ENCODE peak calls at places on chromosomes 7 and 10, in seven cellular contexts. F, Q, T, U, D, Y and S are unnamed samples.

GRCh38 chr10:85606401-85606800 is 760.2 kb downstream of the GRID1 start:
- DNase-seq in T (no peak), Q (no peak), F (no peak), D (no peak), Y (no peak), U (no peak), S (no peak)

GRCh38 chr10:106078796-106079576 is 1085.5 kb downstream of the SORCS1 start:
- DNase-seq in U (no peak), T (no peak), Y (peak), D (no peak), Q (no peak), F (no peak), S (peak)

GRCh38 chr7:44797329-44798258 is 1.1 kb downstream of the PPIA start:
- DNase-seq in Q (peak), U (peak), F (peak), T (peak), D (peak), Y (peak), S (peak)

GRCh38 chr7:143256932-143257331 is 6.3 kb upstream of the GSTK1 start:
- DNase-seq in Y (no peak), F (no peak), U (no peak), Q (no peak), T (no peak), D (no peak), S (no peak)

GRCh38 chr10:131849591-131850489 is 51.0 kb upstream of the PPP2R2D start:
- DNase-seq in U (no peak), T (no peak), Q (no peak), F (no peak), Y (no peak), D (no peak), S (no peak)

GRCh38 chr7:42758124-42758523 is 153.7 kb downstream of the C7orf25 start:
- DNase-seq in U (no peak), Y (no peak), Q (no peak), D (no peak), T (no peak), F (no peak), S (no peak)

GRCh38 chr7:2217716-2218443 is 14.9 kb downstream of the MAD1L1 start:
- DNase-seq in T (no peak), U (no peak), F (no peak), D (no peak), Q (no peak), Y (no peak), S (no peak)

GRCh38 chr10:132481690-132482089 is 55.9 kb upstream of the INPP5A start:
- DNase-seq in F (no peak), Q (no peak), U (no peak), T (peak), D (no peak), Y (no peak), S (no peak)

GRCh38 chr10:33571616-33572015 is 237.1 kb upstream of the NRP1 start:
- DNase-seq in U (peak), Y (peak), T (no peak), F (no peak), D (no peak), Q (no peak), S (no peak)

GRCh38 chr10:4736183-4736582 is 89.8 kb upstream of the AKR1E2 start:
- DNase-seq in T (no peak), Y (no peak), D (no peak), F (no peak), U (no peak), Q (no peak), S (no peak)

GRCh38 chr10:113385021-113385975 is 167.6 kb upstream of the HABP2 start:
- DNase-seq in D (peak), F (peak), Q (peak), U (peak), T (peak), Y (peak), S (peak)

GRCh38 chr10:110671788-110672579 is 27.8 kb downstream of the RBM20 start:
- DNase-seq in T (peak), Y (peak), F (peak), D (peak), U (peak), Q (no peak), S (peak)

GRCh38 chr7:151309306-151309705 is 32.3 kb upstream of the NUB1 start:
- DNase-seq in F (no peak), Q (no peak), Y (peak), D (no peak), U (no peak), T (no peak), S (peak)

GRCh38 chr7:140297192-140297591 is 101.1 kb downstream of the SLC37A3 start:
- DNase-seq in Q (no peak), U (no peak), T (no peak), Y (no peak), D (no peak), F (no peak), S (no peak)

GRCh38 chr10:89332718-89333281 is 5.0 kb downstream of the IFIT3 start:
- DNase-seq in Y (no peak), F (no peak), T (no peak), U (no peak), Q (no peak), D (no peak), S (no peak)

GRCh38 chr10:110829721-110830410 is 41.9 kb upstream of the PDCD4 start:
- DNase-seq in Q (no peak), Y (no peak), D (no peak), T (no peak), F (no peak), U (no peak), S (no peak)

GRCh38 chr7:42605800-42606199 is 306.1 kb downstream of the C7orf25 start:
- DNase-seq in D (no peak), Y (peak), T (no peak), U (no peak), F (no peak), Q (no peak), S (peak)

GRCh38 chr10:74921744-74922143 is 95.3 kb downstream of the KAT6B start:
- DNase-seq in Q (no peak), T (no peak), D (peak), F (no peak), U (no peak), Y (no peak), S (peak)

GRCh38 chr10:99395750-99396445 is 34.5 kb downstream of the GOT1 start:
- DNase-seq in F (peak), D (no peak), Q (no peak), Y (peak), U (no peak), T (no peak), S (peak)

GRCh38 chr7:20280475-20281351 is 50.0 kb upstream of the ITGB8 start:
- DNase-seq in U (no peak), Q (no peak), Y (peak), F (no peak), D (no peak), T (no peak), S (peak)

GRCh38 chr7:81871606-81872265 is 101.9 kb upstream of the HGF start:
- DNase-seq in U (no peak), T (no peak), F (no peak), Y (no peak), Q (no peak), D (no peak), S (peak)

GRCh38 chr7:31067491-31067890 is 15.4 kb downstream of the ADCYAP1R1 start:
- DNase-seq in Q (no peak), D (no peak), T (no peak), F (no peak), Y (no peak), U (no peak), S (no peak)

GRCh38 chr10:59587756-59588140 is 121.9 kb downstream of the SLC16A9 start:
- DNase-seq in F (no peak), Q (no peak), T (no peak), U (no peak), Y (no peak), D (no peak), S (no peak)

GRCh38 chr10:87842776-87843497 is 20.4 kb downstream of the KLLN start:
- DNase-seq in D (no peak), Y (peak), T (no peak), U (peak), F (peak), Q (no peak), S (peak)

GRCh38 chr7:128031901-128032604 is 816 bp upstream of the LRRC4 start:
- DNase-seq in Y (peak), D (peak), T (peak), Q (no peak), F (no peak), U (no peak), S (peak)

GRCh38 chr10:47207280-47207613 is 92.8 kb upstream of the GDF10 start:
- DNase-seq in F (peak), T (peak), D (no peak), U (no peak), Q (no peak), Y (peak), S (no peak)

GRCh38 chr7:116122972-116123595 is 87.3 kb upstream of the TES start:
- DNase-seq in U (peak), F (peak), T (no peak), Y (peak), Q (no peak), D (peak), S (peak)

GRCh38 chr7:132425920-132426319 is 150.3 kb downstream of the PLXNA4 start:
- DNase-seq in Y (no peak), F (no peak), U (no peak), D (no peak), Q (no peak), T (no peak), S (no peak)

DNA sequence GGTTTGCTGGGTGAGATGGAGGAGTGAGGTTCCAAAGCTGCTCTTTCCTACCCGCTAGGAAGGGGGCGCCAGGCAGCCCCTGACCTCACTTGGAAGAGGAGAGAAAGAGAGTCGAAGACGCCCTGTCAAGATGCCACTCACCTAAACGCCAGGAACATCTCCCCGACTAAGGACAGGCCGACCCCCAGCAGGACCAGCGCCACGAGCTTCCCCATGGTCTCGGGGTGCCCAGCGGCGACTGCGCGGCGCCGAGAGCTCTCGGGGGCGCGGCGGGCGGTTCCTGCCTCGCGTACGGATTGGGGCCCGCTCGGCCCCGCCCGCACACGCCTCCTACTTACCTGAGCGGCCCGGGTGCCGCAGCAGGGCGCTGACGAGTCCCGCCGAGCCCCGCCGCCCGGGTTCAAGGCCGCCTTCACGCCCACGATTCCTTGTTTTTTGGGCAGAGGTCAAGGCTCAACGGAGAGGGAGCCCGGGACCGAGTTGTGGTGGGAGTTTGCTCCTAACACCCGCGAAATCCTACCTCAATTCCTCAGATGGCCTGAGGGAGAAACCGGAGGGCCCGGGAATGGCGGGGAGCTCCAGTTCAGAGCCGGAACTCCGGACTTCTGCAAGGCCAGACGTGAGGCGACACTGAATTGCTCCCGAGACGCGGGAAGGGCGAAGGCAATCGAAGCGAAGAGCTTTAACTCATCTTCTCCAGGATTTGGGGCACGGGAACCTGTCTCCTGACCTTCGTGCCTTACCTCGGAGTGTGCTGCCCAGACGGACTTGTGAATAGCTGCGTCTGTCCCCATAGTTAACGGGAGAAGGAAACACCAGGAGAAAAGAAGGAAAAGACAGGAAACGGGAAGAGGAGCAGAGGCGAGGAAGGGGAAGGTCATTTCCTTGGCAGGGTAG is at the start of gene PON3:
- DNase-seq in Q (no peak), U (peak), D (peak), T (peak), F (peak), Y (peak), S (no peak)
- TF ChIP-seq CTCF in Q (no peak), U (peak), D (peak), T (peak), F (peak), Y (peak), S (peak)

GRCh38 chr7:155265144-155265543 is 32.5 kb upstream of the INSIG1 start:
- DNase-seq in T (no peak), U (no peak), Y (no peak), F (no peak), D (no peak), Q (no peak), S (no peak)
- H3K4me3 ChIP-seq in T (no peak), U (no peak), Y (no peak), F (no peak), D (no peak), Q (no peak), S (no peak)

GRCh38 chr10:78523453-78523852 is 489.8 kb downstream of the RPS24 start:
- DNase-seq in D (no peak), T (no peak), Y (no peak), F (peak), Q (no peak), U (no peak), S (no peak)

GRCh38 chr10:78524342-78524741 is 490.7 kb downstream of the RPS24 start:
- DNase-seq in F (no peak), T (no peak), U (no peak), D (no peak), Q (no peak), Y (no peak), S (no peak)

GRCh38 chr10:78524941-78525340 is 491.3 kb downstream of the RPS24 start:
- DNase-seq in D (no peak), Q (no peak), F (no peak), U (no peak), Y (no peak), T (no peak), S (no peak)

GRCh38 chr10:78518224-78518623 is 484.6 kb downstream of the RPS24 start:
- DNase-seq in T (no peak), U (no peak), Q (no peak), F (no peak), D (no peak), Y (no peak), S (no peak)

DNA sequence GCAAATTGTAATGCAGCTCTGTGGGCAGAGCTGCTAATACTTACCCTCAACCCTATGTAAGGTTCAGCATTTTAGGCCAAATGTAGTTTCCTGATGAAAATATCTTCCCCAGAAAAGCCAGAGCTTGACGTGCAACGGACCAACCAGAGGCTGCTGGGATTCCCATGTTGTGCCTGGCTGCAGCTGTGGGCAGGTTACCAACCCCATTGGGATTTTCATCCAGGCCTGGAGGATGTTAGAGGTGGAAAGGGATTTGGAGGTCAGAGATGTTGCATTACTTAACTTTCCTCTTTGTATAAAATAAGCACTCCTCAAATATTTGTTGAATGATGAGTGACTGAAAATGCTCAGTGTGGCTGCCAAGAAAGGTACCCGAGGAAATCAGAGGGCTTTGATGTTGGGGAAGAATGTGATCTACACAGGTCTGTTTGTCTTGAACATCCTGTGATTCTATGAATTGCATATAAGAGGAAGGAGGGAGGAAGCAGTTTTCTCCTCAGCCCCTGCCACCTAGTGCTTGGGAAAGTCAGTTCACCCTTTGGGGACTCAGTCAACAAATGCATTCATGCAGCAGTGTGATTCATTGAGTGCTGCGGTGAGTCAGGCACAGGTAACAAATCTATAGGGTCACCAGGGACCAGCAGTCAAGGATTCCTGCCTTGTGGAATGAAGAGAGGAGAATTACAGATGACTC is 487.2 kb downstream of the RPS24 start:
- DNase-seq in F (peak), Q (no peak), Y (peak), T (no peak), U (peak), D (no peak), S (peak)
- TF ChIP-seq CTCF in F (peak), Q (no peak), Y (peak), T (no peak), U (peak), D (no peak), S (peak)

GRCh38 chr7:111756687-111757178 is 194.4 kb upstream of the IMMP2L start:
- DNase-seq in F (no peak), T (peak), Q (peak), Y (peak), U (no peak), D (peak), S (peak)
- H3K4me3 ChIP-seq in F (no peak), T (no peak), Q (no peak), Y (peak), U (no peak), D (no peak), S (peak)

GRCh38 chr10:84353052-84353803 is 24.8 kb downstream of the CCSER2 start:
- DNase-seq in F (no peak), Q (no peak), D (no peak), Y (no peak), T (no peak), U (no peak), S (no peak)

GRCh38 chr10:84355106-84355505 is 26.7 kb downstream of the CCSER2 start:
- DNase-seq in U (no peak), Q (no peak), Y (peak), T (no peak), F (no peak), D (no peak), S (no peak)

GRCh38 chr10:84354623-84355022 is 26.2 kb downstream of the CCSER2 start:
- DNase-seq in Y (no peak), Q (no peak), F (no peak), T (no peak), D (no peak), U (no peak), S (no peak)

GRCh38 chr10:84348860-84349259 is 20.5 kb downstream of the CCSER2 start:
- DNase-seq in Q (no peak), T (no peak), D (no peak), U (no peak), Y (peak), F (no peak), S (peak)

DNA sequence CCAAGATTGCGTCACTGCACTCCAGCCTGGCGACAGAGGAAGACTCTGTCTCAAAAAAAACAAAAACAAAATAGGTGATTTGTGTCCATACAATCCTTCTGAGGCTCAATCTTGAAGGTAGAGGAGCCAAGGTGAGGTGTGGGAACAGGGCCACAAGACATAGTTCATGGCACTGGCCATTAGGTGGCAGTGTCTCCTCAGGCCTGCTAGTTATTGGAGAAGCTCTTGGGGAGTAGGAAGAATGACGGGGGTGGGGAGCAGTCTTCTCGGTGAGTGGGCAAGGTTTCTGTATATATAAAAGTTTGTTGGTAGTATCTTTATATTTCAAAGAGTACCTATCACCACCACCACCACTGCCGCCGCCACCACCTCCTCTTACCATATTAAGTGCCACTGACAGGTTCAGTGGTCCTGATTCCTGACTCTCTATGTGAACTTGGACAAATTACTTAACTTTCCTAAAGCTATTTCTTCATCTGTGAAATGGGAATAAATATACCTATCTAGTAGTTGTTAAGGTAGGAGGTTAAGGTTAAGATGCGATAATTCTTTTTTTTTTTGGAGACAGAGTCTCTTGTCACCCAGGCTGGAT is 24.0 kb downstream of the CCSER2 start:
- DNase-seq in D (peak), T (peak), Q (no peak), U (peak), Y (peak), F (peak), S (peak)
- TF ChIP-seq CTCF in D (peak), T (peak), Q (peak), U (peak), Y (peak), F (peak), S (peak)

GRCh38 chr7:17681965-17682364 is 258.3 kb downstream of the SNX13 start:
- DNase-seq in T (no peak), Y (peak), D (no peak), F (no peak), U (no peak), Q (no peak), S (peak)

GRCh38 chr7:17677408-17677807 is 262.9 kb downstream of the SNX13 start:
- DNase-seq in U (no peak), Y (peak), T (no peak), D (no peak), F (no peak), Q (no peak), S (peak)

GRCh38 chr7:17680026-17680425 is 260.3 kb downstream of the SNX13 start:
- DNase-seq in Y (peak), Q (no peak), T (peak), F (no peak), U (peak), D (no peak), S (peak)

GRCh38 chr7:17680943-17681351 is 259.3 kb downstream of the SNX13 start:
- DNase-seq in Q (no peak), T (no peak), U (peak), Y (peak), D (no peak), F (peak), S (peak)

GRCh38 chr7:17679427-17679826 is 260.9 kb downstream of the SNX13 start:
- DNase-seq in F (no peak), Q (no peak), D (no peak), Y (peak), U (peak), T (no peak), S (peak)
- H3K4me3 ChIP-seq in F (no peak), Q (no peak), D (no peak), Y (no peak), U (no peak), T (no peak), S (no peak)

GRCh38 chr7:953547-954327 is 743 bp downstream of the ADAP1 start:
- DNase-seq in D (peak), U (peak), Q (no peak), T (peak), Y (peak), F (peak), S (no peak)

GRCh38 chr7:951881-952547 is 2.5 kb downstream of the ADAP1 start:
- DNase-seq in Y (no peak), T (peak), F (no peak), U (no peak), D (no peak), Q (no peak), S (no peak)

GRCh38 chr7:956031-956430 is 1.6 kb upstream of the ADAP1 start:
- DNase-seq in D (no peak), Q (no peak), U (no peak), F (no peak), Y (no peak), T (peak), S (no peak)

GRCh38 chr7:952548-953441 is 1.7 kb downstream of the ADAP1 start:
- DNase-seq in D (no peak), Y (no peak), Q (no peak), U (no peak), F (no peak), T (peak), S (no peak)

GRCh38 chr7:954330-955238 is at the start of gene ADAP1:
- DNase-seq in U (peak), F (no peak), Y (peak), Q (no peak), D (peak), T (peak), S (no peak)
- TF ChIP-seq CTCF in U (peak), F (peak), Y (no peak), Q (peak), D (peak), T (no peak), S (no peak)

GRCh38 chr10:120783098-120783497 is 68.1 kb upstream of the WDR11 start:
- DNase-seq in Y (no peak), U (no peak), Q (no peak), F (no peak), D (no peak), T (no peak), S (no peak)
- H3K4me3 ChIP-seq in Y (no peak), U (no peak), Q (no peak), F (no peak), D (no peak), T (no peak), S (no peak)